ENCODE peak calls at places on chromosomes 4 and X, in ten cellular contexts. R is head of caudate nucleus; I is stimulated activated CD8-positive, alpha-beta memory T cell treated with anti-CD3 and anti-CD28 coated beads, Interleukin-4, amount 100 ng/mL, for 1 hour; N is fibroblast of lung; P is occipital lobe; E is endothelial cell; L is ACHN; A is adipocyte; V is activated naive CD4-positive, alpha-beta T cell; K is T-helper 17 cell. O is an unnamed sample.
A peak's percentile ranks its signal among the peaks of the same experiment; 100 is the strongest.

GRCh38 chr4:165631208-165631894 is 241.7 kb upstream of the TLL1 start:
- DNase-seq in L (no peak), A (no peak), V (no peak), R (no peak), K (no peak), I (no peak), E (no peak), N (peak; percentile 12), P (no peak), O (no peak)

GRCh38 chr4:951594-952468 is 19.6 kb downstream of the TMEM175 start:
- DNase-seq in A (no peak), E (no peak), P (no peak), K (no peak), N (no peak), I (no peak), R (no peak), L (no peak), V (no peak), O (no peak)

GRCh38 chrX:6968231-6968630 is 179.3 kb upstream of the STS start:
- DNase-seq in E (no peak), P (no peak), N (peak; percentile 13), V (no peak), I (no peak), L (no peak), R (no peak), A (no peak), K (no peak), O (no peak)

GRCh38 chr4:88333741-88334405 is 44.8 kb upstream of the HERC6 start:
- DNase-seq in P (no peak), I (no peak), N (peak; percentile 23), K (no peak), R (no peak), E (no peak), V (no peak), A (peak; percentile 72), L (no peak), O (no peak)

GRCh38 chrX:9339603-9340569 is 125.0 kb upstream of the TBL1X start:
- DNase-seq in R (no peak), E (no peak), L (no peak), I (no peak), V (peak; percentile 5), K (peak; percentile 12), A (no peak), P (no peak), N (no peak), O (no peak)

GRCh38 chrX:124993735-124994134 is 325.9 kb upstream of the TEX13C start:
- DNase-seq in E (no peak), A (no peak), K (no peak), I (no peak), N (no peak), R (no peak), L (no peak), P (no peak), V (no peak), O (no peak)

GRCh38 chr4:170026253-170026991 is at the start of gene MFAP3L:
- DNase-seq in P (peak; percentile 87), N (peak; percentile 92), K (peak; percentile 80), L (peak; percentile 85), E (peak; percentile 94), A (peak; percentile 96), I (peak; percentile 59), V (peak; percentile 74), R (peak; percentile 95), O (peak; percentile 16)

GRCh38 chr4:94974773-94975172 is 217.0 kb downstream of the BMPR1B start:
- DNase-seq in R (no peak), K (no peak), N (peak; percentile 73), I (no peak), A (peak; percentile 71), P (no peak), L (no peak), E (no peak), V (no peak), O (no peak)

GRCh38 chrX:79270401-79270800 is 96.7 kb downstream of the ITM2A start:
- DNase-seq in I (peak; percentile 45), R (peak; percentile 55), E (peak; percentile 43), P (no peak), L (peak; percentile 7), N (no peak), V (peak; percentile 66), A (no peak), K (peak; percentile 40), O (no peak)

GRCh38 chr4:89586864-89587263 is 250.1 kb downstream of the SNCA start:
- DNase-seq in E (no peak), L (peak; percentile 22), P (no peak), N (peak; percentile 9), A (peak; percentile 47), I (no peak), K (no peak), R (no peak), V (no peak), O (no peak)

GRCh38 chr4:25755911-25756310 is 100.3 kb downstream of the SLC34A2 start:
- DNase-seq in N (no peak), V (no peak), I (no peak), P (no peak), E (no peak), R (no peak), L (no peak), K (no peak), A (no peak), O (no peak)

GRCh38 chr4:108193891-108194672 is 25.4 kb upstream of the LEF1 start:
- DNase-seq in R (no peak), I (no peak), E (no peak), P (no peak), N (no peak), V (no peak), A (peak; percentile 75), L (no peak), K (no peak), O (no peak)

GRCh38 chr4:150001815-150002214 is 76.4 kb upstream of the DCLK2 start:
- DNase-seq in K (no peak), L (peak; percentile 11), N (peak; percentile 87), P (no peak), E (no peak), A (no peak), V (no peak), R (no peak), I (no peak), O (no peak)

GRCh38 chr4:20284990-20285389 is 33.3 kb downstream of the SLIT2 start:
- DNase-seq in P (no peak), A (no peak), K (no peak), L (peak; percentile 53), I (no peak), N (peak; percentile 72), E (no peak), V (no peak), R (no peak), O (no peak)

GRCh38 chr4:140743194-140743931 is 12.8 kb downstream of the TBC1D9 start:
- DNase-seq in I (no peak), P (no peak), V (no peak), A (peak; percentile 40), L (peak; percentile 40), E (no peak), K (no peak), R (no peak), N (peak; percentile 54), O (no peak)

GRCh38 chr4:52788806-52789205 is 37.6 kb upstream of the ERVMER34-1 start:
- DNase-seq in P (no peak), L (no peak), K (no peak), R (no peak), I (no peak), N (peak; percentile 54), E (no peak), V (no peak), A (no peak), O (no peak)

GRCh38 chr4:15681372-15682339 is at the start of gene FAM200B:
- DNase-seq in E (peak; percentile 100), N (peak; percentile 97), I (peak; percentile 97), L (peak; percentile 98), V (peak; percentile 92), P (peak; percentile 99), A (peak; percentile 99), K (peak; percentile 93), R (peak; percentile 99), O (peak; percentile 77)

GRCh38 chr4:169017971-169018370 is 7.9 kb upstream of the CBR4 start:
- DNase-seq in L (no peak), K (no peak), N (no peak), I (no peak), P (no peak), E (no peak), R (no peak), V (no peak), A (no peak), O (no peak)

GRCh38 chr4:22220965-22221364 is 272.4 kb upstream of the KCNIP4 start:
- DNase-seq in L (no peak), R (no peak), I (no peak), K (no peak), P (no peak), N (no peak), E (no peak), A (no peak), V (no peak), O (no peak)

GRCh38 chrX:45894864-45895645 is 650.2 kb downstream of the ZNF674 start:
- DNase-seq in E (no peak), I (no peak), N (no peak), K (no peak), P (no peak), R (no peak), L (no peak), V (no peak), A (no peak), O (no peak)

GRCh38 chrX:22135994-22136684 is 104.0 kb downstream of the PHEX start:
- DNase-seq in V (no peak), R (peak; percentile 52), P (peak; percentile 6), N (peak; percentile 76), E (peak; percentile 30), I (no peak), L (peak; percentile 56), A (peak; percentile 72), K (no peak), O (no peak)

GRCh38 chr4:169492436-169493163 is 119.8 kb downstream of the NEK1 start:
- DNase-seq in P (no peak), A (peak; percentile 71), N (peak; percentile 17), K (no peak), E (peak; percentile 32), I (no peak), V (no peak), L (peak; percentile 36), R (peak; percentile 36), O (no peak)